ENCODE peak calls at places on chromosomes 5 and 9, in five cellular contexts. L is activated T-helper 2 cell treated with anti-CD3 and anti-CD28 coated beads, Interferon-gamma antibody, Interleukin-2, Interleukin-4, amounts not matched to agents 10 μg/mL and 5 μg/mL and 100 μg/mL, durations not matched to agents 14 hours and 24 hours and 36 hours; T is stimulated activated CD4-positive, alpha-beta T cell treated with anti-CD3 and anti-CD28 coated beads, Interleukin-1b, Interleukin-23, amount 100 ng/mL, for 24 hours; P is stimulated activated naive CD8-positive, alpha-beta T cell treated with anti-CD3 and anti-CD28 coated beads, Interleukin-15, amount 100 ng/mL, for 72 hours; W is memory B cell. C is an unnamed sample.

GRCh38 chr9:125942111-125942510 is 194.9 kb downstream of the PBX3 start:
- DNase-seq in L (no peak), T (no peak), P (no peak), W (no peak), C (no peak)

GRCh38 chr9:35909687-35910612 is 660 bp downstream of the SPAAR start:
- DNase-seq in L (no peak), T (no peak), P (no peak), W (no peak), C (no peak)

GRCh38 chr9:130939405-130939941 is 426 bp upstream of the FIBCD1 start:
- DNase-seq in L (no peak), T (no peak), P (peak), W (no peak), C (no peak)

GRCh38 chr5:134504629-134505300 is 20.7 kb upstream of the JADE2 start:
- DNase-seq in L (no peak), T (no peak), P (no peak), W (no peak), C (no peak)

GRCh38 chr9:26811106-26811505 is 81.5 kb downstream of the CAAP1 start:
- DNase-seq in L (no peak), T (no peak), P (no peak), W (no peak), C (no peak)

GRCh38 chr5:56908942-56909293 is 478 bp upstream of the SETD9 start:
- DNase-seq in L (no peak), T (no peak), P (no peak), W (peak), C (no peak)

GRCh38 chr9:81141952-81142351 is 547.4 kb downstream of the TLE1 start:
- DNase-seq in L (no peak), T (no peak), P (no peak), W (no peak), C (no peak)

GRCh38 chr9:105309531-105309931 is 65.1 kb downstream of the SLC44A1 start:
- DNase-seq in L (no peak), T (no peak), P (no peak), W (no peak), C (peak)

GRCh38 chr5:3593771-3594513 is 1.7 kb upstream of the IRX1 start:
- DNase-seq in L (no peak), T (no peak), P (no peak), W (no peak), C (peak)

GRCh38 chr5:96229173-96229572 is 203.9 kb downstream of the PCSK1 start:
- DNase-seq in L (no peak), T (no peak), P (no peak), W (no peak), C (no peak)

GRCh38 chr9:96515629-96516470 is 65.9 kb downstream of the HABP4 start:
- DNase-seq in L (no peak), T (no peak), P (no peak), W (no peak), C (no peak)

GRCh38 chr9:122051401-122052346 is 41.4 kb downstream of the TTLL11 start:
- DNase-seq in L (no peak), T (no peak), P (peak), W (no peak), C (no peak)

GRCh38 chr9:19618816-19619215 is 170.0 kb downstream of the SLC24A2 start:
- DNase-seq in L (no peak), T (no peak), P (no peak), W (no peak), C (peak)

GRCh38 chr5:145637396-145637795 is 197.7 kb downstream of the PRELID2 start:
- DNase-seq in L (no peak), T (no peak), P (no peak), W (no peak), C (no peak)

GRCh38 chr5:175517824-175518450 is 39.6 kb downstream of the SFXN1 start:
- DNase-seq in L (peak), T (peak), P (peak), W (no peak), C (no peak)

C was measured in NCI-H748 treated with DMSO at 0.1 percent for 48 hours.